ENCODE peak calls at places on chromosomes 4 and X, in six cellular contexts. B, I, Y, N, F and K are unnamed samples.

GRCh38 chr4:88187766-88188165 is 29.3 kb upstream of the ABCG2 start:
- DNase-seq in B (no peak), I (no peak), Y (no peak), N (no peak), F (no peak), K (no peak)

GRCh38 chr4:85391011-85391410 is 83.9 kb upstream of the ARHGAP24 start:
- DNase-seq in B (no peak), I (no peak), Y (no peak), N (no peak), F (no peak), K (no peak)

GRCh38 chr4:7936963-7937362 is 2.7 kb downstream of the AFAP1 start:
- DNase-seq in B (no peak), I (no peak), Y (no peak), N (no peak), F (no peak), K (no peak)

GRCh38 chr4:150867148-150867547 is 147.9 kb downstream of the LRBA start:
- DNase-seq in B (peak; percentile 88), I (no peak), Y (no peak), N (no peak), F (peak; percentile 52), K (no peak)

GRCh38 chrX:44596277-44596676 is 53.6 kb upstream of the FUNDC1 start:
- DNase-seq in B (no peak), I (no peak), Y (no peak), N (no peak), F (no peak), K (no peak)

GRCh38 chrX:129361566-129361965 is 161.7 kb downstream of the SMARCA1 start:
- DNase-seq in B (no peak), I (no peak), Y (no peak), N (no peak), F (no peak), K (no peak)

GRCh38 chr4:100428051-100428450 is 89.8 kb downstream of the EMCN start:
- DNase-seq in B (no peak), I (no peak), Y (no peak), N (no peak), F (no peak), K (no peak)

GRCh38 chrX:38313190-38313589 is 14.1 kb downstream of the RPGR start:
- DNase-seq in B (no peak), I (no peak), Y (no peak), N (no peak), F (no peak), K (no peak)

GRCh38 chr4:109385260-109385659 is 48.4 kb upstream of the SEC24B start:
- DNase-seq in B (no peak), I (no peak), Y (no peak), N (no peak), F (no peak), K (no peak)